ENCODE peak calls at places on chromosome 3, in six cellular contexts. One of them, this sample, is unnamed.
A peak's percentile ranks its signal among the peaks of the same experiment; 100 is the strongest.

GRCh38 chr3:110810356-110810755 is 261.3 kb upstream of the NECTIN3 start:
- DNase-seq in sciatic nerve: no peak
- DNase-seq in RPMI7951: peak; percentile 42
- DNase-seq in natural killer cell treated with Interleukin-12 subunit alpha and Interleukin-12 subunit beta and Interleukin-15 and Interleukin-18, amount 100 ng/mL, for 72 hours: no peak
- DNase-seq in NCI-H187 treated with DMSO at 0.1 percent for 48 hours: no peak
- DNase-seq in GM12865: no peak
- DNase-seq in this sample: peak; percentile 32

GRCh38 chr3:31918179-31919165 is 62.6 kb downstream of the OSBPL10 start:
- DNase-seq in sciatic nerve: no peak
- DNase-seq in RPMI7951: peak; percentile 53
- DNase-seq in natural killer cell treated with Interleukin-12 subunit alpha and Interleukin-12 subunit beta and Interleukin-15 and Interleukin-18, amount 100 ng/mL, for 72 hours: no peak
- DNase-seq in NCI-H187 treated with DMSO at 0.1 percent for 48 hours: no peak
- DNase-seq in GM12865: peak; percentile 39
- DNase-seq in this sample: no peak

GRCh38 chr3:34238407-34238806 is 440.0 kb downstream of the PDCD6IP start:
- DNase-seq in sciatic nerve: no peak
- DNase-seq in RPMI7951: no peak
- DNase-seq in natural killer cell treated with Interleukin-12 subunit alpha and Interleukin-12 subunit beta and Interleukin-15 and Interleukin-18, amount 100 ng/mL, for 72 hours: no peak
- DNase-seq in NCI-H187 treated with DMSO at 0.1 percent for 48 hours: no peak
- DNase-seq in GM12865: no peak
- DNase-seq in this sample: no peak

GRCh38 chr3:171815977-171816595 is 5.8 kb upstream of the PLD1 start:
- DNase-seq in sciatic nerve: no peak
- DNase-seq in RPMI7951: peak; percentile 70
- DNase-seq in natural killer cell treated with Interleukin-12 subunit alpha and Interleukin-12 subunit beta and Interleukin-15 and Interleukin-18, amount 100 ng/mL, for 72 hours: no peak
- DNase-seq in NCI-H187 treated with DMSO at 0.1 percent for 48 hours: no peak
- DNase-seq in GM12865: no peak
- DNase-seq in this sample: no peak

GRCh38 chr3:45100998-45101407 is 45.2 kb downstream of the CDCP1 start:
- DNase-seq in sciatic nerve: no peak
- DNase-seq in RPMI7951: peak; percentile 92
- DNase-seq in natural killer cell treated with Interleukin-12 subunit alpha and Interleukin-12 subunit beta and Interleukin-15 and Interleukin-18, amount 100 ng/mL, for 72 hours: no peak
- DNase-seq in NCI-H187 treated with DMSO at 0.1 percent for 48 hours: no peak
- DNase-seq in GM12865: no peak
- DNase-seq in this sample: peak; percentile 61

GRCh38 chr3:130850846-130851245 is 43.0 kb upstream of the ATP2C1 start:
- DNase-seq in sciatic nerve: no peak
- DNase-seq in RPMI7951: peak; percentile 22
- DNase-seq in natural killer cell treated with Interleukin-12 subunit alpha and Interleukin-12 subunit beta and Interleukin-15 and Interleukin-18, amount 100 ng/mL, for 72 hours: no peak
- DNase-seq in NCI-H187 treated with DMSO at 0.1 percent for 48 hours: no peak
- DNase-seq in GM12865: peak; percentile 41
- DNase-seq in this sample: no peak

GRCh38 chr3:189914799-189915198 is 205.9 kb downstream of the P3H2 start:
- DNase-seq in sciatic nerve: no peak
- DNase-seq in RPMI7951: peak; percentile 95
- DNase-seq in natural killer cell treated with Interleukin-12 subunit alpha and Interleukin-12 subunit beta and Interleukin-15 and Interleukin-18, amount 100 ng/mL, for 72 hours: no peak
- DNase-seq in NCI-H187 treated with DMSO at 0.1 percent for 48 hours: no peak
- DNase-seq in GM12865: no peak
- DNase-seq in this sample: peak; percentile 83

GRCh38 chr3:9743548-9743947 is 6.2 kb upstream of the OGG1 start:
- DNase-seq in sciatic nerve: no peak
- DNase-seq in RPMI7951: no peak
- DNase-seq in natural killer cell treated with Interleukin-12 subunit alpha and Interleukin-12 subunit beta and Interleukin-15 and Interleukin-18, amount 100 ng/mL, for 72 hours: no peak
- DNase-seq in NCI-H187 treated with DMSO at 0.1 percent for 48 hours: no peak
- DNase-seq in GM12865: no peak
- DNase-seq in this sample: no peak

GRCh38 chr3:105533955-105534354 is 167.2 kb downstream of the ALCAM start:
- DNase-seq in sciatic nerve: no peak
- DNase-seq in RPMI7951: no peak
- DNase-seq in natural killer cell treated with Interleukin-12 subunit alpha and Interleukin-12 subunit beta and Interleukin-15 and Interleukin-18, amount 100 ng/mL, for 72 hours: no peak
- DNase-seq in NCI-H187 treated with DMSO at 0.1 percent for 48 hours: no peak
- DNase-seq in GM12865: no peak
- DNase-seq in this sample: no peak